ENCODE peak calls at places on chromosomes 13 and 19, in six cellular contexts. One of them, this sample, is unnamed.

GRCh38 chr19:3969435-3970312 is 1.2 kb downstream of the DAPK3 start:
- DNase-seq in IMR-90: peak
- DNase-seq in mesendoderm: peak
- DNase-seq in mesenchymal stem cell: peak
- DNase-seq in H9: peak
- DNase-seq in H1: no peak
- DNase-seq in this sample: peak

GRCh38 chr13:113633485-113633873 is 24.5 kb downstream of the ATP4B start:
- DNase-seq in IMR-90: no peak
- DNase-seq in mesendoderm: no peak
- DNase-seq in mesenchymal stem cell: no peak
- DNase-seq in H9: no peak
- DNase-seq in H1: no peak
- DNase-seq in this sample: no peak

GRCh38 chr13:103803349-103803748 is 737.1 kb upstream of the SLC10A2 start:
- DNase-seq in IMR-90: no peak
- DNase-seq in mesendoderm: no peak
- DNase-seq in mesenchymal stem cell: no peak
- DNase-seq in H9: no peak
- DNase-seq in H1: no peak
- DNase-seq in this sample: no peak

GRCh38 chr13:102825921-102826706 is 19.7 kb upstream of the ERCC5 start:
- DNase-seq in IMR-90: peak
- DNase-seq in mesendoderm: peak
- DNase-seq in mesenchymal stem cell: peak
- DNase-seq in H9: no peak
- DNase-seq in H1: no peak
- DNase-seq in this sample: no peak

GRCh38 chr13:110593430-110594130 is 21.8 kb upstream of the NAXD start:
- DNase-seq in IMR-90: peak
- DNase-seq in mesendoderm: peak
- DNase-seq in mesenchymal stem cell: peak
- DNase-seq in H9: no peak
- DNase-seq in H1: no peak
- DNase-seq in this sample: peak

GRCh38 chr19:19405919-19406877 is 723 bp downstream of the GATAD2A start:
- DNase-seq in IMR-90: peak
- DNase-seq in mesendoderm: peak
- DNase-seq in mesenchymal stem cell: peak
- DNase-seq in H9: peak
- DNase-seq in H1: no peak
- DNase-seq in this sample: peak

GRCh38 chr19:16142032-16142580 is 1.4 kb upstream of the HSH2D start:
- DNase-seq in IMR-90: no peak
- DNase-seq in mesendoderm: no peak
- DNase-seq in mesenchymal stem cell: no peak
- DNase-seq in H9: no peak
- DNase-seq in H1: no peak
- DNase-seq in this sample: no peak

GRCh38 chr13:74077847-74078246 is 56.4 kb downstream of the KLF12 start:
- DNase-seq in IMR-90: no peak
- DNase-seq in mesendoderm: no peak
- DNase-seq in mesenchymal stem cell: peak
- DNase-seq in H9: no peak
- DNase-seq in H1: no peak
- DNase-seq in this sample: no peak

GRCh38 chr13:53873558-53873957 is 844.9 kb downstream of the OLFM4 start:
- DNase-seq in IMR-90: no peak
- DNase-seq in mesendoderm: no peak
- DNase-seq in mesenchymal stem cell: no peak
- DNase-seq in H9: peak
- DNase-seq in H1: peak
- DNase-seq in this sample: no peak

GRCh38 chr13:36630181-36630806 is 43.5 kb upstream of the SERTM1 start:
- DNase-seq in IMR-90: no peak
- DNase-seq in mesendoderm: no peak
- DNase-seq in mesenchymal stem cell: no peak
- DNase-seq in H9: no peak
- DNase-seq in H1: no peak
- DNase-seq in this sample: no peak

GRCh38 chr19:10237702-10238101 is 6.6 kb upstream of the S1PR2 start:
- DNase-seq in IMR-90: no peak
- DNase-seq in mesendoderm: no peak
- DNase-seq in mesenchymal stem cell: no peak
- DNase-seq in H9: no peak
- DNase-seq in H1: no peak
- DNase-seq in this sample: no peak

GRCh38 chr19:46674416-46675178 is 13.6 kb upstream of the DACT3 start:
- DNase-seq in IMR-90: peak
- DNase-seq in mesendoderm: peak
- DNase-seq in mesenchymal stem cell: no peak
- DNase-seq in H9: peak
- DNase-seq in H1: no peak
- DNase-seq in this sample: no peak

GRCh38 chr19:34241513-34242337 is 12.6 kb upstream of the GARRE1 start:
- DNase-seq in IMR-90: no peak
- DNase-seq in mesendoderm: peak
- DNase-seq in mesenchymal stem cell: no peak
- DNase-seq in H9: peak
- DNase-seq in H1: peak
- DNase-seq in this sample: peak

GRCh38 chr13:102128216-102128800 is 273.5 kb downstream of the FGF14 start:
- DNase-seq in IMR-90: peak
- DNase-seq in mesendoderm: peak
- DNase-seq in mesenchymal stem cell: peak
- DNase-seq in H9: no peak
- DNase-seq in H1: no peak
- DNase-seq in this sample: no peak

GRCh38 chr13:38419312-38419873 is 69.7 kb downstream of the UFM1 start:
- DNase-seq in IMR-90: no peak
- DNase-seq in mesendoderm: no peak
- DNase-seq in mesenchymal stem cell: no peak
- DNase-seq in H9: no peak
- DNase-seq in H1: no peak
- DNase-seq in this sample: no peak

GRCh38 chr19:11355160-11356073 is at the start of gene PLPPR2:
- DNase-seq in IMR-90: peak
- DNase-seq in mesendoderm: peak
- DNase-seq in mesenchymal stem cell: peak
- DNase-seq in H9: peak
- DNase-seq in H1: peak
- DNase-seq in this sample: peak

GRCh38 chr13:95145587-95145986 is 155.7 kb downstream of the ABCC4 start:
- DNase-seq in IMR-90: no peak
- DNase-seq in mesendoderm: no peak
- DNase-seq in mesenchymal stem cell: no peak
- DNase-seq in H9: no peak
- DNase-seq in H1: no peak
- DNase-seq in this sample: no peak

GRCh38 chr13:23966221-23966690 is 69.0 kb upstream of the C1QTNF9B start:
- DNase-seq in IMR-90: no peak
- DNase-seq in mesendoderm: no peak
- DNase-seq in mesenchymal stem cell: no peak
- DNase-seq in H9: no peak
- DNase-seq in H1: no peak
- DNase-seq in this sample: no peak

GRCh38 chr13:110637747-110638146 is 22.4 kb downstream of the NAXD start:
- DNase-seq in IMR-90: no peak
- DNase-seq in mesendoderm: no peak
- DNase-seq in mesenchymal stem cell: no peak
- DNase-seq in H9: no peak
- DNase-seq in H1: no peak
- DNase-seq in this sample: no peak

GRCh38 chr13:111911754-111912452 is 155.0 kb upstream of the SOX1 start:
- DNase-seq in IMR-90: no peak
- DNase-seq in mesendoderm: no peak
- DNase-seq in mesenchymal stem cell: no peak
- DNase-seq in H9: peak
- DNase-seq in H1: no peak
- DNase-seq in this sample: no peak
- H2BK120ac ChIP-seq in IMR-90: no peak
- H2BK120ac ChIP-seq in mesendoderm: no peak
- H2BK120ac ChIP-seq in mesenchymal stem cell: no peak
- H2BK120ac ChIP-seq in H9: no peak
- H2BK120ac ChIP-seq in H1: no peak
- H2BK120ac ChIP-seq in this sample: no peak

GRCh38 chr13:27005556-27005955 is 166.1 kb downstream of the USP12 start:
- DNase-seq in IMR-90: no peak
- DNase-seq in mesendoderm: no peak
- DNase-seq in mesenchymal stem cell: no peak
- DNase-seq in H9: no peak
- DNase-seq in H1: no peak
- DNase-seq in this sample: no peak
- H2BK5ac ChIP-seq in IMR-90: no peak
- H2BK5ac ChIP-seq in mesendoderm: no peak
- H2BK5ac ChIP-seq in mesenchymal stem cell: no peak
- H2BK5ac ChIP-seq in H9: no peak
- H2BK5ac ChIP-seq in H1: no peak
- H2BK5ac ChIP-seq in this sample: no peak

DNA sequence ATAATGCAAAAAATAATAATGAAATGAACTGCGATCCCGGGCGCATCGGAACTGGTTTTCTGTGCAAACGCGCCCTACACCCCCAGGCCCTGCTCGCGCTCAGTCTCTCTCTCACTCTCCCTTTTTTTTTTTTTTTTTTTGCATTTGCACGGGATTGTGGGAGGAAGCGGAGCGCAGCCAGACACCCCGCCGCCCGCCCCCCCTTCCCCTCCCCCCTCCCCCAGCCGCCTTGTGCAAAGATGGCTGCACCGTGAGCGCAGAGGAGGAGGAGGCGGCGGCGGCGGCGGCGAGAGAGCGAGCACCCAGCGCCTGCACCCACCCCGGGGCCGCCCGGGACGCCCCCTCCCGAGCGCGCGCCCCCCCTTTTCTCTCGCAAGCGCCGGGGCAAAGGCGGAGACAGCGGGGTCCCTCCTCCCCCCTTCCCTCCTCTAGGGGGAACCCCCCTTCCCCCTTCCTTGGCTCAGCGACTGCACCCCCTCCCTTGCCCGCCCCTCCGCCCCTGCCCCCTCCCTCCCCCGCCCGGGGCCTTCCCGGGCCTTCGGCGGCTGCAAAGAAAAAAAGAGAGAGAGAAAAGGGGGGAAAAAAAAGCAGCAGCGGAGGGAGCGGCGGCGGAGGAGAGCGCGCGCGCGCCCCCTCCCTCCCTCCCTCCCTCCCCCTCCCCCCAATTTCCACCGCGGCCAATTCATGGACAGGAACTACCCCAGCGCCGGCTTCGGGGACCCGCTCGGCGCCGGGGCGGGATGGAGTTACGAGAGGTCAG is at the start of gene PRR12:
- DNase-seq in IMR-90: peak
- DNase-seq in mesendoderm: peak
- DNase-seq in mesenchymal stem cell: peak
- DNase-seq in H9: peak
- DNase-seq in H1: no peak
- DNase-seq in this sample: peak
- H2BK120ac ChIP-seq in IMR-90: peak
- H2BK120ac ChIP-seq in mesendoderm: peak
- H2BK120ac ChIP-seq in mesenchymal stem cell: peak
- H2BK120ac ChIP-seq in H9: no peak
- H2BK120ac ChIP-seq in H1: peak
- H2BK120ac ChIP-seq in this sample: peak

GRCh38 chr13:112105884-112106283 is 38.9 kb downstream of the SOX1 start:
- DNase-seq in IMR-90: no peak
- DNase-seq in mesendoderm: peak
- DNase-seq in mesenchymal stem cell: no peak
- DNase-seq in H9: peak
- DNase-seq in H1: peak
- DNase-seq in this sample: no peak
- H2BK5ac ChIP-seq in IMR-90: no peak
- H2BK5ac ChIP-seq in mesendoderm: no peak
- H2BK5ac ChIP-seq in mesenchymal stem cell: no peak
- H2BK5ac ChIP-seq in H9: no peak
- H2BK5ac ChIP-seq in H1: no peak
- H2BK5ac ChIP-seq in this sample: no peak

GRCh38 chr19:29019403-29019802 is 193.5 kb downstream of the UQCRFS1 start:
- DNase-seq in IMR-90: no peak
- DNase-seq in mesendoderm: no peak
- DNase-seq in mesenchymal stem cell: no peak
- DNase-seq in H9: no peak
- DNase-seq in H1: no peak
- DNase-seq in this sample: no peak
- H2BK120ac ChIP-seq in IMR-90: no peak
- H2BK120ac ChIP-seq in mesendoderm: no peak
- H2BK120ac ChIP-seq in mesenchymal stem cell: no peak
- H2BK120ac ChIP-seq in H9: no peak
- H2BK120ac ChIP-seq in H1: no peak
- H2BK120ac ChIP-seq in this sample: no peak

GRCh38 chr19:2338751-2339643 is 10.5 kb downstream of the SPPL2B start:
- DNase-seq in IMR-90: no peak
- DNase-seq in mesendoderm: no peak
- DNase-seq in mesenchymal stem cell: no peak
- DNase-seq in H9: no peak
- DNase-seq in H1: no peak
- DNase-seq in this sample: no peak
- H2BK5ac ChIP-seq in IMR-90: no peak
- H2BK5ac ChIP-seq in mesendoderm: no peak
- H2BK5ac ChIP-seq in mesenchymal stem cell: no peak
- H2BK5ac ChIP-seq in H9: no peak
- H2BK5ac ChIP-seq in H1: no peak
- H2BK5ac ChIP-seq in this sample: no peak